ENCODE peak calls at places on chromosomes 2 and 18, in four cellular contexts. C, W, I and P are unnamed samples.

GRCh38 chr2:224861266-224861665 is 145.1 kb upstream of the CCDC195 start:
- DNase-seq in I (no peak), W (no peak), C (no peak), P (peak)

GRCh38 chr2:239467956-239468490 is 67.2 kb upstream of the HDAC4 start:
- DNase-seq in C (no peak), I (no peak), W (no peak), P (no peak)

GRCh38 chr18:67023059-67023458 is 419.2 kb upstream of the CDH19 start:
- DNase-seq in I (no peak), C (no peak), W (no peak), P (no peak)

GRCh38 chr2:111999809-112000208 is 55.3 kb upstream of the TMEM87B start:
- DNase-seq in I (no peak), C (no peak), W (no peak), P (no peak)

GRCh38 chr2:198297350-198297749 is 493.0 kb downstream of the PLCL1 start:
- DNase-seq in C (no peak), W (no peak), I (no peak), P (no peak)

GRCh38 chr2:35428548-35428947 is 927.0 kb upstream of the CRIM1 start:
- DNase-seq in W (peak), C (no peak), I (peak), P (peak)

GRCh38 chr2:164008752-164009151 is 272.9 kb upstream of the FIGN start:
- DNase-seq in I (no peak), W (no peak), C (no peak), P (no peak)

GRCh38 chr2:88853403-88853790 is 161.9 kb downstream of the RPIA start:
- DNase-seq in I (no peak), C (no peak), W (no peak), P (peak)

GRCh38 chr2:84938194-84938879 is 32.6 kb upstream of the KCMF1 start:
- DNase-seq in I (no peak), W (no peak), C (peak), P (peak)

DNA sequence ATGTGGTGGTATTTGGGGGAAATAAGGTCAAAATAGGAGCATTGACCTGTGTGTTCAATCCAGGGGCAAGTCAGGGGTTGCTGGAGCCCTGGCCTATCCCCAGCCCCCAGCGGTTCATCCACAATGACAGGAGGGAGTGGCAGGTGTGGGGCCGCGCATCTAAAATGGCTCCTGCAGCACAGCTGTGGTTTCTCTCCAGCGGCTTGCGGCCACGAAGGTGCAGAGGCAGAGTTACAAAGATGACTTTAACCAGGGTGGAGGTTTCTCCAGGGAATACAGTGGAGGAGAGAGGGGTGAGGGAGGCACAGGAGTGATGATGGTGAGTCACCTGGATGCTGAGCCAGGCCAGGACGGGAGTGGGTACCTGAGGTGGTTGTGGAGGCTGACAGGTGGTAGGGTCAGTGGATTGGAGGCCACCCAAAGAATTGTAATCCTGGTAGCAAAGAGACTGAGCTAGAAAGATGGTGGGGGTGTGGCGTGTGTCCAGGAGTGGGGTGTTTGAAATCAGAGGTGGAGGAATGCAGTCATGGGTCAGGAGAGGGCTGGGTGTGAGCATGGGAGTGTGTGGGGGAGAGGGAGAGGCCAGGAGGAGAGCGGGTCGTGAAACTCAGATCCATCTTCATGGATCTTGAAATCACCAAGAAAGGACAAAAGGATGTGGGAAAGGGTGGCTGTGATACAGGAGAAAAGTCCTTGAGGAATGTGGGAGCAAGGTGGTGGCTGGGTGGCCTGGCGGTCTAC is 83.2 kb downstream of the CTIF start:
- DNase-seq in I (no peak), W (no peak), C (no peak), P (no peak)
- H2BK12ac ChIP-seq in I (peak), W (no peak), C (peak), P (peak)

DNA sequence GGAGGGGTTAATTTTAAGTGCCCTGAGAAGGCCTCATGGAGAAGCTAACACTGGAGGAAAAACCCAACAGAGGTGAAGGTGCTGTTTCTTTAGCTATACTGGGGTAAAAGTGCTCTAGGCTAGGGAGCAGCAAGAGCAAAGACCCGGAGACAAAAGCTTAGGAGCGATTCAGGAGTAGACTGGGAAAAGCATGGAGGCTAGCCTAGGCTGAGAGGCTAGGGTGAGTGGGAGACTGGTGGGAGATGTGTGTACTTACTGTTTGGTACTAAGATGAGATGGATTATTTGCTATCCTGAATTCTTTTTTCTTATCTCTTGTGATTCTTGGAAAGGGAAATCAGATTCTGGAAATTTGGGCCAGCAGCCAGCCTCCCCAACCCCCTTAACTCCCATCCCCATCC is 2.0 kb downstream of the GIGYF2 start:
- DNase-seq in C (peak), I (no peak), W (no peak), P (no peak)
- H3K4me3 ChIP-seq in C (peak), I (peak), W (no peak), P (no peak)

GRCh38 chr2:232377841-232378734 is 463 bp upstream of the ALPP start:
- DNase-seq in C (no peak), I (no peak), W (no peak), P (peak)
- H2BK12ac ChIP-seq in C (no peak), I (no peak), W (no peak), P (peak)

GRCh38 chr18:12315481-12315880 is 7.4 kb downstream of the TUBB6 start:
- DNase-seq in W (no peak), I (no peak), C (no peak), P (no peak)

GRCh38 chr18:12313530-12314245 is 5.6 kb downstream of the TUBB6 start:
- DNase-seq in C (no peak), I (no peak), W (no peak), P (no peak)

GRCh38 chr18:12314586-12315305 is 6.7 kb downstream of the TUBB6 start:
- DNase-seq in W (no peak), C (no peak), I (no peak), P (no peak)

GRCh38 chr18:12317664-12318333 is 9.8 kb downstream of the TUBB6 start:
- DNase-seq in C (peak), W (no peak), I (no peak), P (peak)

GRCh38 chr18:12315911-12316310 is 7.9 kb downstream of the TUBB6 start:
- DNase-seq in I (no peak), C (no peak), W (no peak), P (no peak)
- H3K4me3 ChIP-seq in I (no peak), C (peak), W (no peak), P (no peak)

GRCh38 chr2:53784431-53784830 is 2.3 kb downstream of the ASB3 start:
- DNase-seq in W (no peak), C (no peak), I (no peak), P (no peak)

GRCh38 chr2:53787255-53787910 is 539 bp downstream of the ERLEC1 start:
- DNase-seq in I (no peak), W (no peak), C (peak), P (peak)

GRCh38 chr2:53785378-53785777 is 1.4 kb downstream of the ASB3 start:
- DNase-seq in W (no peak), C (no peak), I (no peak), P (no peak)

GRCh38 chr2:53787911-53788289 is 1.1 kb downstream of the ERLEC1 start:
- DNase-seq in C (no peak), I (no peak), W (no peak), P (no peak)

GRCh38 chr2:53786371-53787254 is at the start of the genes ASB3 and ERLEC1:
- DNase-seq in C (peak), I (peak), W (peak), P (peak)
- H2BK12ac ChIP-seq in C (no peak), I (peak), W (no peak), P (no peak)

GRCh38 chr2:172859821-172860707 is 124.4 kb downstream of the RAPGEF4 start:
- DNase-seq in I (no peak), W (no peak), C (peak), P (no peak)
- H3K4me3 ChIP-seq in I (no peak), W (no peak), C (no peak), P (no peak)

GRCh38 chr18:31741096-31741735 is 19.5 kb downstream of the SLC25A52 start:
- DNase-seq in W (peak), C (peak), I (no peak), P (peak)
- H2BK12ac ChIP-seq in W (no peak), C (no peak), I (peak), P (no peak)

DNA sequence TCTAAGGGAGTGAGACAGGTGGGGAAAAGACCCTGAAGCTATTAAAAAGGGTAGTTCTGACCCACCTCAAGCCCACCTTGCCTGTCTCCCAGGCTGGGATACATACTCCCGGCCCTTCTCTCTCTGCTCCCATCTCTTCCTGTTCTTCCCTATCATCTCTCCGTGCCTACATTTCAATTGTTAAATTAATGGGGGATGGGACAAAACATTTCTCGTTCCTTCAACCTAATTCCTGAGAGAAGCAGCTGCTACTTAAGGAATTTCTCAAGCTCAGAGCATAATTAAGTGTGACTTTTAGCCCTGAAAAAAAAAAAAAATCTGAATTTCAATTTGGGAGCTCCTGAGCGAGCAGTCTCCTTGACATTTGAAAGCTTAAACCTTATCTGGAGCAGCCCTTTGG is 125.5 kb downstream of the B3GNT2 start:
- DNase-seq in C (no peak), W (no peak), I (no peak), P (no peak)
- H3K4me3 ChIP-seq in C (no peak), W (no peak), I (no peak), P (no peak)

DNA sequence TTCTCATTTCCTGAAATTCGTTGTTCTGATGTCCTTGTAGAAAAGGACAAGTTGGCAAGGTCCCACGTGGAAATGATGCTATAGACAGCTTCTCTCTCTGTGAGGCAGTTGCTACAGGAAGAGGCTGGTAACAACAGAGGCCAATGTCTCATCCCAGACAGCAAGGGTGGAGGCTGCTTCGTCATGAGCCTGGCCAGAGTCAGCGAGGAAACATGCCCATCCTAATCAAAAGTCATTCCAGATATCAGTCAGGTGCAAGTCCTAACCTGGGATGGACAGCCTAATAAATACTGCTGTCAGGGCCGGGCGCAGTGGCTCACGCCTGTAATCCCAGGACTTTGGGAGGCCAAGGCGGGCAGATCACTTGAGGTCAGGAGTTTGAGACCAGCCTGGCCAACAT is 6.4 kb upstream of the SMAD7 start:
- DNase-seq in I (no peak), W (no peak), C (no peak), P (no peak)
- H2BK12ac ChIP-seq in I (peak), W (no peak), C (no peak), P (peak)